ENCODE peak calls at places on chromosomes 6 and 20, in six cellular contexts. D is A549, V is uterus, R is IMR-90, Q is foreskin fibroblast, X is lower leg skin. A is an unnamed sample.

GRCh38 chr6:14804444-14805210 is 441.2 kb upstream of the JARID2 start:
- DNase-seq in X (peak), D (no peak), Q (peak), V (peak), R (peak), A (peak)

GRCh38 chr6:110039364-110039995 is 61.4 kb downstream of the GPR6 start:
- DNase-seq in D (peak), R (peak), V (peak), Q (peak), X (peak), A (peak)

GRCh38 chr6:162361168-162361567 is 366.4 kb downstream of the PRKN start:
- DNase-seq in R (no peak), X (no peak), V (no peak), D (no peak), Q (no peak), A (no peak)

GRCh38 chr6:89269981-89270380 is 45.1 kb downstream of the GABRR2 start:
- DNase-seq in Q (no peak), X (no peak), R (no peak), V (no peak), D (no peak), A (no peak)

GRCh38 chr20:36333841-36334240 is 27.7 kb downstream of the DLGAP4 start:
- DNase-seq in D (no peak), V (no peak), R (no peak), Q (no peak), X (no peak), A (no peak)

GRCh38 chr6:126210398-126211075 is 129.4 kb upstream of the CENPW start:
- DNase-seq in Q (peak), V (no peak), D (no peak), R (peak), X (no peak), A (peak)

GRCh38 chr20:39812116-39812515 is 850.0 kb downstream of the DHX35 start:
- DNase-seq in V (no peak), R (no peak), X (no peak), Q (no peak), D (no peak), A (no peak)

GRCh38 chr6:15905488-15906392 is 223.1 kb upstream of the MYLIP start:
- DNase-seq in R (no peak), X (no peak), Q (no peak), V (no peak), D (no peak), A (no peak)

GRCh38 chr6:15066433-15067337 is 179.2 kb upstream of the JARID2 start:
- DNase-seq in Q (peak), V (peak), D (no peak), X (peak), R (peak), A (peak)

GRCh38 chr6:145814035-145814500 is 527 bp downstream of the FBXO30 start:
- DNase-seq in R (no peak), V (no peak), Q (no peak), D (peak), X (no peak), A (peak)

GRCh38 chr6:68559052-68559451 is 76.0 kb upstream of the ADGRB3 start:
- DNase-seq in R (no peak), Q (peak), X (no peak), D (no peak), V (no peak), A (no peak)

GRCh38 chr6:30685157-30685976 is 1.1 kb downstream of the PPP1R18 start:
- DNase-seq in Q (no peak), X (no peak), D (no peak), R (no peak), V (peak), A (peak)

GRCh38 chr6:161487694-161488093 is 213.8 kb upstream of the AGPAT4 start:
- DNase-seq in D (no peak), V (no peak), X (no peak), R (no peak), Q (no peak), A (peak)

GRCh38 chr20:6715350-6716063 is 52.0 kb upstream of the BMP2 start:
- DNase-seq in V (no peak), Q (no peak), X (no peak), D (no peak), R (no peak), A (no peak)

GRCh38 chr6:100463685-100464161 is 998 bp downstream of the SIM1 start:
- DNase-seq in D (no peak), R (no peak), Q (no peak), X (no peak), V (no peak), A (no peak)

GRCh38 chr6:83867527-83868161 is 8.2 kb downstream of the CYB5R4 start:
- DNase-seq in V (no peak), X (peak), R (peak), Q (peak), D (no peak), A (peak)

DNA sequence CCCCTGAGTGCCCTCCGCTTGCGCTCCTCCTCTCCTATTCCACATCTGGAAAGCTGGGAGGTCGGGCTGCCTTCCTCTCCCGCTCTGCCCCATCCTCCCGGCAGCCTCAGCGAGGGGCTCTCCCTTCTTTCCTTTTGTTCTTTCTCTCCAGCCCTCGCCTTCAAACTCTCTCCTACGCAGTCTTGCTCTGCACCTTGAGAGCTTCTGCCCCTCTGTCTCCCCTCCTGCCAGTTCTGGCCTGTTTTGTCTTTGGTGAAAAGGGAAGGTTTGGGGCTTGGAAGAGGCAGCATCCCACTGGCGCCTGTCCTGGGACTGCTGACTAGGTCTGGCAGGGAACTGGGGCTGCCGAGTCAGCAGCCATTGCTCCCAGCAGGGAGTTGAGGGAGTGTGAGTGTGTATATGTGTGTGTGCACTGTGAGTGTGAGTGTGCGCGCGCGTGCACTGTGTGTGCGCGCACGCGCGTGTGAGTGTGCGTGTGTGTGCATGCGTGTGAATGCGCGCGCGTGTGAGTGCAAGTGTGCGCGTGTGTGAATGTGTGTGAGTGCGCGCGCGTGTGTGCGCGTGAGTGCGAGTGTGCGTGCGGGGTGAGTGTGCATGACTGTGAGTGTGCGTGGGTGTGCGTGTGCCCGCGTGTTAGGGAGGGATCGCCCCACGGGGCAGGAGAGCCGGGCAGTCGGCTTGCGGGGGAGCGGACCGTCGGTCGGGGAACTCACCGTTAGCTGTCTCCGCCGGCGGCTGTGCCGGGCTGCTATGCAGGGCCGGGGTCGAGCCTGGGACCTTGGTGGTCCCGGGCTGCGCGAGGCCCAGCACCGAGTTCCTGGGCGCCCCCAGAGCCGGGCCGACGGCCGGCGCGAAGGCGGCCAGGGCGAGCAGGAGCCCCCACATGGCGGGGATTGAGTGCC is 488 bp downstream of the CPXM1 start:
- DNase-seq in V (no peak), X (no peak), R (peak), D (no peak), Q (no peak), A (no peak)
- H3K4me3 ChIP-seq in V (peak), X (no peak), R (peak), D (peak), Q (peak), A (peak)

GRCh38 chr20:3686867-3687321 is 5.1 kb upstream of the ADAM33 start:
- DNase-seq in V (peak), R (peak), X (peak), Q (peak), D (no peak), A (peak)
- TF ChIP-seq CTCF in V (no peak), R (peak), X (no peak), Q (no peak), D (no peak), A (no peak)

DNA sequence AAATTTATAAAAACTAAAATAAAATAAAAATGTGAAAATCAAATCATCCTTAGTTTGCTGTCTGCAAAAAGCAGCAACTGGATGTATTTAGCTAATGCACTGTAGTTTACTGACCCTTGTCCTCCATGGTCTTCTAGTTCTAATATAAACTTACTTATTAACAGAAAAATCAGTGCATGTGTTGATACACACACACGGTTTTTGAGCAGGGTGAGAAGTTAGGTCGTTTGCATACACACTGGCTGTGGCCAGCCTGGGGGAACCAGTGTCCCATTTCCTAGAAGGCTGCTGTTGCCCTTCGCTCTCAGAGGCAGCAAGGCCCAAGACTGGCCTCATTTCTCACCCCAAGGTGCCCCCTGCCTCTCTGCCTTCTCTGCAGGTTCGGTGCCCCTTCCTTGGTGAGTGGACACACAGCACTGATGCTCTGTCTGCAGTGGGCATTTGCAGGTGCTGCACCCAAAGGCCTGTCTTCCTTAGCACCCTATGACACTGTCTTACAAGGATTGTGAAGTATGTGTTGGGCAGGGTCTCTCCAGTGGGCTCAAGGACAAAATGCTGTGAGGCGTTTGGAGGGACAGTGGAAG is 168.5 kb downstream of the SCP2D1 start:
- DNase-seq in X (no peak), R (no peak), D (no peak), V (no peak), Q (no peak), A (no peak)
- H3K4me3 ChIP-seq in X (no peak), R (no peak), D (no peak), V (no peak), Q (no peak), A (no peak)

DNA sequence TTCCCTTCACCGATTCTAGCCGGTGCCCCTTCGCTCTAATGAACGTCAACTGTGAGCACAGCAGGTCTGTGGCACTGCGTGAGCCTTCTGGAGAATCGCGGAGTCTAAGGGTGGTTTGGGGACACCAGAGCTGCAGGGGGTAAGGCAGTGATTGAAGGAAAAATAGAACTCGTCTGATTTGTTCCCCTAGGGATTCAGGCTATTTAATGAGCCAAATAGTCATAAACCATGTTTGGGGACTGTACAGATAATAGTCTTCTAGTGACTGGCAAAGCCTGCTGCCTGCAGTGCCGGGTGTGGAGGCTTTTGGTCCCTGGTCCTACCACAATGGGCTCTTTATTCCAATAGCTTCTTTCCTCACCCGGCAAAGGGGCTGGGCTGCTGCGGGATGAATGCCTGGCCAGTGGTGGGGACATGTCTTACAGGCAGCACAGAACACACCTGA is 11.1 kb upstream of the NTSR1 start:
- DNase-seq in X (no peak), V (no peak), Q (no peak), R (no peak), D (no peak), A (no peak)
- TF ChIP-seq CTCF in X (no peak), V (no peak), Q (no peak), R (no peak), D (no peak), A (no peak)

GRCh38 chr6:132512342-132512637 is 626 bp downstream of the STX7 start:
- DNase-seq in X (no peak), D (no peak), R (no peak), Q (no peak), V (no peak), A (no peak)

GRCh38 chr6:132512638-132513632 is at the start of gene STX7:
- DNase-seq in R (peak), X (peak), Q (peak), D (peak), V (peak), A (peak)

GRCh38 chr6:132513821-132514545 is 1.1 kb upstream of the STX7 start:
- DNase-seq in D (no peak), R (no peak), V (no peak), Q (no peak), X (no peak), A (peak)

GRCh38 chr6:132511159-132511835 is 1.6 kb downstream of the STX7 start:
- DNase-seq in V (no peak), D (no peak), R (no peak), Q (no peak), X (peak), A (peak)

DNA sequence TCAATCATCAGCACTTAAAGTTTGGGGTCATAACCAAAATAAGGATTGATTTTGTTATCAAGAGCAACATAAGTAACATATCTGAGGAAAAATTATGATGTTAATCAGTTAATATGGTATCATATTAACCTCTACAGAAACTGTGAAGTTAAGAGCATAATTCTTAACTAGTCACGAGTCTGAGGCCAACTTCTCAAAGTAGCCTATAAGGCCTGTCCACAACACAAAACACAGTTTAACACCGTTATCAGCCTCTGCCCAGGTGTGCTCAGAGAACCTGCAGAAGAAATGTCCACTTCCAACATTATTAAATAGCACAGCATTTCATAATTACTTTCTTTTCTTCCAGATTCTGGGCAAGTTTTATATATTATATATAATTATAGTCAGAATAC is 1.1 kb downstream of the STX7 start:
- DNase-seq in X (no peak), Q (no peak), D (no peak), V (no peak), R (no peak), A (no peak)
- H3K4me3 ChIP-seq in X (no peak), Q (peak), D (peak), V (peak), R (peak), A (peak)

GRCh38 chr20:33919653-33920052 is 74.1 kb upstream of the RALY start:
- DNase-seq in Q (no peak), V (no peak), R (no peak), D (no peak), X (no peak), A (no peak)

GRCh38 chr20:33917813-33918525 is 75.7 kb upstream of the RALY start:
- DNase-seq in D (no peak), Q (no peak), X (no peak), V (no peak), R (no peak), A (no peak)

GRCh38 chr20:33914871-33915270 is 78.8 kb upstream of the RALY start:
- DNase-seq in V (no peak), D (peak), R (peak), X (no peak), Q (peak), A (peak)

GRCh38 chr20:33918662-33919061 is 75.0 kb upstream of the RALY start:
- DNase-seq in D (no peak), X (no peak), R (no peak), Q (no peak), V (no peak), A (no peak)

DNA sequence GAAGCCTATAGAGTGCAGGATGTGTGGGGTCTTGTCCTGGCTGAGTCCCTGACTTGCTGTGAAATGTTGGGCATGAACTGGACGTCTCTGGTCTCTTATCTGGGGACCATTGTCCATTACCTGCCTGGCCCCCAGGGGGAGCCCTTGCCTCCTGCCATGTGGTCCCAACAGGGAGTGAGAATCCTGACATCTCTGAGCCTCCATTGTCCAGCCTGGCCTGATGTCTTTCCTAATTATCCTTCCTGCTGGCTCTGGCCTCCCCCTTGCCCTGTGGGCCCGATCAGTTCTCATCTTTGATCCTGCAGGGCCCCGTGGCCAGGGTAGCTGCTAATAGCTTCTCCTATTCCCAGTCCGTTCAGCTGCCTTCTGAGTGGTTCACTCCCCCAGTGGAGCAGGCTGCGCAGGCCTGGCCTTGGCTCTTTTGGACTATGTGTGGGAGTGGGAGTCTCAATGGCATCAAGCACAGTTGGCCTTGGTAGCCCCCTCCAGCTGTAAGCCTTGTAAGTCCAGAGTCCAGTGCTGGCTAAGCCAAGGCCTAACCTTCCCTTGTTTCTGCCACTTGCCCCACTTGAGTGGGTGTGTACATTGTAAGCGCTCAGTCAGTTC is 77.9 kb upstream of the RALY start:
- DNase-seq in X (no peak), V (no peak), D (peak), Q (no peak), R (no peak), A (peak)
- TF ChIP-seq CTCF in X (no peak), V (peak), D (peak), Q (peak), R (peak), A (peak)

DNA sequence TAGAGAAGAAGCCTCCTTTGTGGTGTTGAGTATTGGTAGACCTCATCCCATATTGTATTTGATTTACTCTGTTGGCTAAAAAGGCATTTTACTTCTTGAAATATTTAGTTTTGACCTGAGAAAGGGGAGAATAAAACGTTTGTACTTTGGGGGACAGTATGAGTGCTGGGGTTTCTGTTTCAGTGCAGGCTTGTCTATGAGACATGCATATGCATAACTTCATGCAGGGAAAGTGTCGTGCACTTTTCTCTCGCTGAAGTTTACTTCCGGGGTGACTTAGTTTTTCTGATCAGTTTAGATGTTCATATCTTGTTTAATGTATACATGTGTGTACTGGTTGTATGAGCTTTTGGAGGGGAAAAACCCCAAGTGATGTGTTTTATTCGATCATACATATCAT is 59.5 kb downstream of the UTRN start:
- DNase-seq in R (no peak), V (no peak), D (no peak), Q (no peak), X (no peak), A (no peak)
- H3K4me3 ChIP-seq in R (no peak), V (no peak), D (no peak), Q (no peak), X (no peak), A (no peak)